ENCODE peak calls at places on chromosomes 16 and 17, in four cellular contexts. O is endothelial cell, T is left ventricle myocardium inferior, R is NB4. G is an unnamed sample.

GRCh38 chr17:40304464-40304863 is 4.5 kb upstream of the RARA start:
- DNase-seq in O (no peak), T (no peak), R (no peak), G (no peak)

GRCh38 chr17:57140321-57140720 is 55.3 kb downstream of the AKAP1 start:
- DNase-seq in O (no peak), T (no peak), R (no peak), G (no peak)

GRCh38 chr16:85902366-85903155 is 3.6 kb downstream of the IRF8 start:
- DNase-seq in O (no peak), T (no peak), R (no peak), G (no peak)

GRCh38 chr16:69411064-69411985 is 13.1 kb upstream of the CYB5B start:
- DNase-seq in O (no peak), T (no peak), R (no peak), G (no peak)

GRCh38 chr16:68259421-68259820 is 4.9 kb upstream of the SLC7A6 start:
- DNase-seq in O (no peak), T (peak; percentile 46), R (peak; percentile 49), G (no peak)

GRCh38 chr16:60945225-60945624 is 1091.0 kb downstream of the CDH8 start:
- DNase-seq in O (peak; percentile 67), T (no peak), R (peak; percentile 48), G (no peak)

GRCh38 chr17:60390223-60390622 is 1.7 kb downstream of the USP32 start:
- DNase-seq in O (no peak), T (no peak), R (peak; percentile 67), G (no peak)

GRCh38 chr17:82433560-82434215 is 15.3 kb upstream of the OGFOD3 start:
- DNase-seq in O (no peak), T (no peak), R (no peak), G (no peak)

GRCh38 chr17:82269882-82270500 is 3.5 kb downstream of the CSNK1D start:
- DNase-seq in O (no peak), T (no peak), R (no peak), G (no peak)

GRCh38 chr17:39391448-39391847 is 10.0 kb downstream of the FBXL20 start:
- DNase-seq in O (no peak), T (no peak), R (no peak), G (no peak)

GRCh38 chr16:88840589-88841215 is 16.0 kb downstream of the GALNS start:
- DNase-seq in O (no peak), T (no peak), R (peak; percentile 84), G (no peak)

GRCh38 chr16:88839745-88840588 is 16.8 kb downstream of the GALNS start:
- DNase-seq in O (no peak), T (no peak), R (peak; percentile 100), G (no peak)

GRCh38 chr16:88838566-88838965 is 18.2 kb downstream of the GALNS start:
- DNase-seq in O (no peak), T (no peak), R (no peak), G (no peak)

GRCh38 chr16:88837806-88838205 is 18.9 kb downstream of the GALNS start:
- DNase-seq in O (no peak), T (no peak), R (no peak), G (no peak)

DNA sequence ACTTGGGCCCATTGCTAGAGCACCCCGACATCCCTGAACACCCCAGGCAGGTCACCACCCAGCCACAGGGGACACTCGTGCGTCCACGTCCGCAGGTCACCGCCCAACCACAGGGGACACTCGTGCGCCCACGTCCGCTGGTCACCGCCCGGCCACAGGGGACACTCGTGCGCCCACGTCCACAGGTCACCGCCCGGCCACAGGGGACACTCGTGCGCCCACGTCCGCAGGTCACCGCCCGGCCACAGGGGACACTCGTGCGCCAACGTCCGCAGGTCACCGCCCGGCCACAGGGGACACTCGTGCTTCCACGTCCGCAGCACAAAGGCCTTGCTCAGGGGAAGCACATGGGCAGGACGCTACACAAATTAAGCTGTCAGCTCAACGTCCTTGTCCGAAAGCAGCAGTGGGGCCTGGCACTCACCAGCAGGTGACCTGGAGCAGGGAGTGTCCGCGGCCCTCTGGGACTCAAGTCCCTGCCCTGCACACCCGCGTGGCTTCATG is 17.7 kb downstream of the GALNS start:
- DNase-seq in O (no peak), T (no peak), R (peak; percentile 64), G (no peak)
- TF ChIP-seq CTCF in O (peak; percentile 29), T (peak; percentile 29), R (peak; percentile 18), G (no peak)

DNA sequence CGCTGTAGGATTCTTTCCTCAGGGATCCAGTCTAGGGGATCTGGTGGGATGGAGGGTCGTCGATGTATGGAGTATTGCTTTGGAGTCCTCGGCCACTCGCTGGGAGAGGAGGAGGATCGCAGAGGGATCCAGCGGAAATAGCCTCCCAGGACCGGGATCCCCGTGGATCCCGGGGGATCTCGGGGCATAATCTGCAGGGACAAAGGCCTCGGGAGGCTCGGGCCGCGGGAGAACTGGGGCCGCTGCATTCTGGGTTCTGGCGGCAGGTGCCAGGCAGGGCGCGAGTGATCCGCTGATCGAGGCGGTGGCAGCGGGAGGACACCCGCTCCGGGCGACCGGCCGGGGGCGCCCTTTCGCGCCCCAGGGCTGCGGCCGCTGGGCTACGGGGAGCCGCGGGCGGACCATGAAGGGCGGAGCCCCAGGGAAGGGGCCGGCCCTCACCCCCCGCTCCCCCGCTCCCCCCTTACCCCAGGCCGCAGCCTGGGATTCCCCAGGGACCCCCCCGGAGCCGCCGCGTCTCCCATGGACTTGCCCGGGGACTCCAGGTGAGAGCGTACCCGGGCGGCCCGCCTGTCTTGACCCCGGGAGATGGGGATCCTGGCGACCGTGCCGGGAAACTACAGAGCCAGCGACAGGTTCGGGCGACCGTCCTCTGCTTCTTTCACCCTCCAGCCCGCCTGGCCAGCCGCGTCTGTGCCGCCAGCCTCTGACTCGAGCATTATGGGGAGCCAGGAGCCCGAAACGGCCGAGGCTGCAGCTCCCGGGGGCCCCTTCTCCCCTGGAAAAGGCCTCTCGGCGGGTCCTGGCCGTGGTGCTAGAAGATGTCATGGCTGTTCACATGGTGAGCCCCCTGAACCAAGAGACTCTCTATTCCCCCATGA is 604 bp downstream of the PRR14 start:
- DNase-seq in O (peak; percentile 73), T (peak; percentile 74), R (peak; percentile 86), G (peak; percentile 86)
- TF ChIP-seq CTCF in O (peak; percentile 69), T (peak; percentile 73), R (peak; percentile 44), G (peak; percentile 29)

GRCh38 chr17:7523033-7523432 is 25.8 kb upstream of the TNFSF12 start:
- DNase-seq in O (no peak), T (no peak), R (peak; percentile 39), G (no peak)
- TF ChIP-seq CTCF in O (peak; percentile 25), T (peak; percentile 59), R (peak; percentile 27), G (peak; percentile 17)

DNA sequence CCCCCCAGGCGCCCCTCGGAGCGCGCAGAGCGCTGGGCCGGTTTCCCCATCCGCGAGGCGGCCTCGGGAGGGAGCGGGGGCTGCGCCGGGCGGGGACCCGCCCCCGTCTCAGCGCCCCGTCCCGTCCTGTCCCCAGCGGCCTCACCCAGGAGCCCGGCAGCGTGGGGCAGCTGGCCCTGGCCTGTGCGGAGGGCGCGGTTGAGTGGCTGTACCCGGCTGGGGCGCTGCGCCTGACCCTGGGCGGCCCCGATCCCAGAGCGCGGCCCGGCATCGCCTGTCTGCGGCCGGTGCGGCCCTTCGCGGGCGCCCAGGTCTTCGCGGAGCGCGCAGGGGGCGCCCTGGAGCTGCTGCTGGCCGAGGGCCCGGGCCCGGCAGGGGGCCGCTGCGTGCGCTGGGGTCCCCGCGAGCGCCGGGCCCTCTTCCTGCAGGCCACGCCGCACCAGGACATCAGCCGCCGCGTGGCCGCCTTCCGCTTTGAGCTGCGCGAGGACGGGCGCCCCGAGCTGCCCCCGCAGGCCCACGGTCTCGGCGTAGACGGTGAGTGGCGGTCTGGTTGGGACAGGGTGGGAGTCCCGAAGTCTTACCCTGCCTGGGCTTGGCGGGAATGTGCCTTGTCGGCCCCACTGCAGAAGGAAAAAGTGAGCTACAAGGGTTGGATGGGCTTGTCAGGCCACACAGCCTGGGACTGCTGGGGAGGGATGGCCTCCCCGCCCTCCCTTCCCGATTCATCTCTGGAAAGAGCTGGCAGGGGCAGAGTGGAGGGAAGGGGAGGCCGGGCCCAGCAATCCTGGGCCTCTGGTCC is 731 bp downstream of the METRN start:
- DNase-seq in O (no peak), T (no peak), R (peak; percentile 51), G (no peak)
- TF ChIP-seq CTCF in O (no peak), T (no peak), R (no peak), G (peak; percentile 16)

GRCh38 chr16:81263470-81264200 is 25.1 kb downstream of the BCO1 start:
- DNase-seq in O (no peak), T (no peak), R (no peak), G (no peak)
- TF ChIP-seq CTCF in O (no peak), T (no peak), R (no peak), G (no peak)

GRCh38 chr16:79006762-79007161 is 593.8 kb downstream of the MAF start:
- DNase-seq in O (no peak), T (no peak), R (peak; percentile 74), G (no peak)

GRCh38 chr16:79008869-79009179 is 591.7 kb downstream of the MAF start:
- DNase-seq in O (no peak), T (no peak), R (no peak), G (no peak)

GRCh38 chr16:79007614-79008013 is 592.9 kb downstream of the MAF start:
- DNase-seq in O (no peak), T (no peak), R (no peak), G (no peak)

GRCh38 chr16:79009911-79010310 is 590.6 kb downstream of the MAF start:
- DNase-seq in O (no peak), T (no peak), R (no peak), G (no peak)

GRCh38 chr16:79008036-79008868 is 592.3 kb downstream of the MAF start:
- DNase-seq in O (no peak), T (no peak), R (peak; percentile 67), G (no peak)
- TF ChIP-seq CTCF in O (no peak), T (no peak), R (no peak), G (no peak)

GRCh38 chr17:8630227-8630801 is at the start of gene MYH10:
- DNase-seq in O (no peak), T (no peak), R (no peak), G (no peak)
- TF ChIP-seq CTCF in O (no peak), T (no peak), R (no peak), G (no peak)

DNA sequence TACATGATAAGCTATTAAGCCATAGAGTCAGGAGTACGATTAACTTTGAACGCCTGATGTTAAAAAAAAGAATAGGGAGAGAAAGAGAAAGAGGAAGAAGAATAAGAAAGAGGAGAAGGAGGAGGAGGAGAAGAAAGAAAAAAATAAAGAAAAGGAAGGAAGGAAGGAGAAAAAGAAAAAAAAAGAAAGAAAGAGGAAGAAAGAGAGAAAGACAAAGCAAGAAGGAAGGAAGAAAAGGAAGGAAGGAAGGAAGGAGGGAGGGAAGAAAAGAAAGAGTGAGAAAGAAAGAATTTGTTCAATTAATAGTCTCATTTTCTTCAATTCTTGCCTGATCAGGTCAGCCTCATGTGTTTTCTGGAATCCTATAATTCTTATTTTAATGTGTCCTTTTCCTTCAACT is 33.7 kb downstream of the HS3ST2 start:
- DNase-seq in O (no peak), T (no peak), R (no peak), G (no peak)
- TF ChIP-seq CTCF in O (no peak), T (no peak), R (no peak), G (no peak)

DNA sequence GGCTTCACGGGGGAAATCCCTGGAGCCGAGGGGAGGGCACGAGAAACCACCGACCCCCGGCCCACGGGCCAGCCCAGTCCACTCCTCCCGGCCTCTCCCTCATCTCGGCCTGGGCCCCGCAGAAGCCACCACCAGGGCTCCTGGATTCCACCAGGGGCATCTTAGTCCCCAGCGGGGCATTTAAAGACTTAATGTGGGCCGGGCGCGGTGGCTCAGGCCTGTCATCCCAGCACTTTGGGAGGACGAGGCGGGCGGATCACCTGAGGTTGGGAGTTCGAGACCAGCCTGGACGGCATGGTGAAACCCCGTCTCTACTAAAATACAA is 24.1 kb upstream of the ABR start:
- DNase-seq in O (no peak), T (no peak), R (no peak), G (no peak)
- TF ChIP-seq CTCF in O (no peak), T (peak; percentile 29), R (no peak), G (no peak)